ENCODE peak calls at places on chromosomes 16 and 17, in ten cellular contexts. W, J, G, R, Z, H, S, L, N and I are unnamed samples.

GRCh38 chr16:87384162-87384999 is 805 bp upstream of the FBXO31 start:
- DNase-seq in Z (no peak), R (peak), N (peak), L (peak), G (no peak), S (peak), H (no peak), W (peak), J (peak), I (no peak)

GRCh38 chr17:79747508-79748295 is 17.0 kb downstream of the ENPP7 start:
- DNase-seq in L (no peak), H (no peak), R (no peak), N (no peak), W (no peak), S (no peak), G (no peak), Z (no peak), J (no peak), I (no peak)

GRCh38 chr17:19958023-19958422 is 19.6 kb downstream of the AKAP10 start:
- DNase-seq in R (no peak), S (peak), W (no peak), Z (peak), N (no peak), G (no peak), L (no peak), J (no peak), H (no peak), I (peak)

GRCh38 chr17:48997827-48998556 is 807 bp downstream of the IGF2BP1 start:
- DNase-seq in J (no peak), H (no peak), R (no peak), G (no peak), L (no peak), Z (peak), W (no peak), N (no peak), S (no peak), I (no peak)

GRCh38 chr16:3735541-3735940 is 18.2 kb upstream of the TRAP1 start:
- DNase-seq in L (peak), N (peak), J (no peak), W (no peak), Z (no peak), S (no peak), R (peak), H (no peak), G (no peak), I (no peak)

GRCh38 chr17:44044092-44044491 is 22.4 kb downstream of the LSM12 start:
- DNase-seq in R (no peak), W (no peak), S (no peak), J (no peak), G (no peak), H (no peak), L (no peak), Z (no peak), N (no peak), I (no peak)

GRCh38 chr16:23753908-23754593 is 775 bp upstream of the CHP2 start:
- DNase-seq in Z (no peak), N (no peak), W (no peak), G (no peak), S (no peak), J (no peak), R (no peak), L (no peak), H (no peak), I (no peak)

GRCh38 chr16:50606431-50607050 is 58.3 kb downstream of the NKD1 start:
- DNase-seq in L (no peak), S (no peak), R (no peak), H (no peak), J (no peak), G (no peak), Z (no peak), N (no peak), W (no peak), I (no peak)

GRCh38 chr16:53282975-53283946 is 151.0 kb upstream of the RBL2 start:
- DNase-seq in Z (peak), W (no peak), J (no peak), R (no peak), L (no peak), N (no peak), G (no peak), S (peak), H (no peak), I (peak)

GRCh38 chr17:79080761-79081290 is 6.2 kb downstream of the ENGASE start:
- DNase-seq in J (no peak), W (peak), Z (no peak), N (no peak), S (no peak), R (peak), G (no peak), H (no peak), L (no peak), I (no peak)

GRCh38 chr16:67389911-67390815 is 3.1 kb downstream of the TPPP3 start:
- DNase-seq in Z (no peak), S (no peak), L (peak), W (peak), H (no peak), J (peak), G (no peak), N (peak), R (peak), I (no peak)

GRCh38 chr16:2016407-2016922 is 3.1 kb upstream of the NPW start:
- DNase-seq in L (no peak), G (no peak), S (no peak), H (no peak), R (no peak), N (peak), Z (no peak), J (no peak), W (no peak), I (no peak)

GRCh38 chr16:85365120-85365519 is 248.0 kb upstream of the GSE1 start:
- DNase-seq in H (no peak), L (no peak), W (no peak), R (peak), N (no peak), Z (peak), S (no peak), G (no peak), J (no peak), I (no peak)

GRCh38 chr16:28991687-28992086 is 6.8 kb downstream of the LAT start:
- DNase-seq in S (no peak), J (no peak), Z (no peak), W (no peak), R (no peak), H (no peak), N (no peak), L (no peak), G (no peak), I (no peak)

GRCh38 chr17:57600092-57600491 is 145.0 kb downstream of the CCDC182 start:
- DNase-seq in Z (no peak), J (no peak), S (no peak), G (no peak), N (no peak), H (no peak), R (no peak), W (no peak), L (no peak), I (no peak)

DNA sequence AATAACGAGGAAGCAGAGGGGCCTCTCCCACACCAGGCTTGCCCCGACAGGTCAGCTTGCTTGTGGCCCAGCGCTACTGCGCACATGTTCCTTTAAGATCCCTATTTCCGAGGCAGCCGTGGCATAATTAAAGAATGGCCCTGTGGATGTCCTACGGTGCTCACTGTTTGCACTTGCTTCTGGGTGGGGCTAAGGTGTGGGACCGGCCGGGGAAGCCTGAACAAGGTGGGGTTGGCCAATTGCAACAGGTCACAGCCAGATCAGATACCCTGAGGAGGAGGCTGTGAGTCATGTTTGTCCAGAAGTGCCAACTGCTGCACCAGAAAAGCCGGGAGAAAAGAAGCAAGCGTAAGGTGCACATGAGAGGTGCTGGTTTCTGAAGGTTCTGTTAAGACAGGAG is 158.5 kb upstream of the CACNG5 start:
- DNase-seq in H (no peak), Z (peak), N (no peak), W (no peak), S (peak), R (peak), J (no peak), G (no peak), L (no peak), I (no peak)
- H3K4me3 ChIP-seq in H (no peak), Z (no peak), N (no peak), W (peak), S (peak), R (no peak), J (no peak), G (no peak), L (no peak), I (no peak)

DNA sequence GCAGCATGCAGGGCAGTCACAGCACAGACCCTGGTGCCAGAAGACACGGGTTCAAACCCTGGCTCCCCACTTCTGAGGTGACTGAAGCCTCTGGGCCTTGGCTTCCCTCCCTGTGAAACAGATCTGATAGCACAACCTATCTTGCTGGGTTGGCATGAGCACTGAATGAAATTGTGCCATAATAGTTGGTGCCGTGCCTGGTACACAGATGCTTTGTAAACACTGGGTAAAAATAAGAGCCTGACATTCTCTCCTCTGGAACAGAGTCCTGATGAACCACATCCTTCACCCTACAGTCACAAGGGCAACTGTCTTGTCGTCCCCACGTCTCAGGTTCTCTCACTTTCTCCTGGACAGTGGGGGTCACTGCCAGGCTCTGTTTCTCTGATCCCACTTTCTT is 35.7 kb downstream of the NOS2 start:
- DNase-seq in L (no peak), S (no peak), J (no peak), N (no peak), R (no peak), G (no peak), H (no peak), Z (no peak), W (no peak), I (no peak)
- H3K4me3 ChIP-seq in L (no peak), S (no peak), J (no peak), N (no peak), R (no peak), G (no peak), H (no peak), Z (no peak), W (no peak), I (no peak)

GRCh38 chr17:14299261-14300093 is 1.4 kb upstream of the HS3ST3B1 start:
- DNase-seq in H (no peak), N (peak), S (no peak), W (peak), G (no peak), Z (peak), L (no peak), J (no peak), R (peak), I (no peak)
- H3K4me3 ChIP-seq in H (peak), N (no peak), S (peak), W (peak), G (peak), Z (peak), L (no peak), J (peak), R (peak), I (no peak)

GRCh38 chr17:42421479-42422332 is 1.4 kb downstream of the CAVIN1 start:
- DNase-seq in H (no peak), S (no peak), L (peak), N (peak), G (no peak), J (peak), Z (no peak), R (peak), W (peak), I (no peak)
- H3K4me3 ChIP-seq in H (peak), S (peak), L (peak), N (peak), G (peak), J (peak), Z (peak), R (peak), W (peak), I (peak)

GRCh38 chr17:82031885-82032627 is 578 bp downstream of the RAC3 start:
- DNase-seq in H (no peak), W (no peak), G (no peak), L (no peak), J (no peak), N (peak), S (no peak), Z (no peak), R (no peak), I (no peak)

GRCh38 chr17:82029990-82030469 is 1.4 kb upstream of the RAC3 start:
- DNase-seq in G (no peak), R (no peak), N (no peak), J (no peak), S (no peak), H (no peak), W (no peak), L (no peak), Z (no peak), I (no peak)

GRCh38 chr17:82030470-82031302 is 792 bp upstream of the RAC3 start:
- DNase-seq in J (peak), Z (peak), S (peak), L (peak), H (no peak), G (no peak), R (peak), W (peak), N (peak), I (no peak)

GRCh38 chr17:82029391-82029790 is 2.1 kb upstream of the RAC3 start:
- DNase-seq in J (peak), S (no peak), H (no peak), W (no peak), L (no peak), Z (no peak), N (no peak), R (no peak), G (no peak), I (no peak)

GRCh38 chr17:82031303-82031884 is at the start of gene RAC3:
- DNase-seq in N (no peak), R (no peak), S (no peak), W (no peak), Z (peak), L (no peak), H (no peak), J (no peak), G (no peak), I (no peak)
- H3K4me3 ChIP-seq in N (peak), R (peak), S (peak), W (peak), Z (peak), L (peak), H (peak), J (peak), G (peak), I (peak)

DNA sequence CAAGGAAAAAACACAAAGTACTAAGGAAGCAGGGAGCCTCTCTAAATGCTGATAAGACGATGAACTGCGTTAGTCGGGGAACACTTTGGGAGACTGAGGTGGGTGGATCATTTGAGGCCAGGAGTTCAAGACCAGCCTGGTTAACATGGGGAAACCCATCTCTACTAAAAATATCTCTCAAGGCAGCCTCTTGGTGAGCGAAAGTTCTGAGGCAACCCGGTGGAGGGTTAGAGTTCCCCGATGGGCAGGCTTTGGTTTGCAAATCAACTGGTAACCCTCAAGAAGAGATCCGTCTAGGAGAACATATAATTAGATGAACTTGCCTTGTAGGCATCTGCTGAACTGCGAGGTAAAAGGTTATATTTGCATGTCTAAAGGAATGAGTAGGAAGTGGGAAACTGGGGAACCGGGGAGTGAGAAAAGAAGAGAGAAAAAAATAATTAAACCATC is 44.6 kb downstream of the WSB1 start:
- DNase-seq in J (no peak), R (no peak), S (no peak), H (peak), N (no peak), L (peak), G (no peak), W (no peak), Z (no peak), I (no peak)
- H3K4me3 ChIP-seq in J (no peak), R (no peak), S (no peak), H (peak), N (no peak), L (no peak), G (no peak), W (no peak), Z (no peak), I (no peak)

GRCh38 chr17:7017827-7018200 is 5.0 kb upstream of the BCL6B start:
- DNase-seq in L (no peak), Z (no peak), N (no peak), H (no peak), G (no peak), W (no peak), J (no peak), R (no peak), S (no peak), I (no peak)
- H3K4me3 ChIP-seq in L (peak), Z (no peak), N (no peak), H (no peak), G (peak), W (peak), J (peak), R (peak), S (no peak), I (no peak)

DNA sequence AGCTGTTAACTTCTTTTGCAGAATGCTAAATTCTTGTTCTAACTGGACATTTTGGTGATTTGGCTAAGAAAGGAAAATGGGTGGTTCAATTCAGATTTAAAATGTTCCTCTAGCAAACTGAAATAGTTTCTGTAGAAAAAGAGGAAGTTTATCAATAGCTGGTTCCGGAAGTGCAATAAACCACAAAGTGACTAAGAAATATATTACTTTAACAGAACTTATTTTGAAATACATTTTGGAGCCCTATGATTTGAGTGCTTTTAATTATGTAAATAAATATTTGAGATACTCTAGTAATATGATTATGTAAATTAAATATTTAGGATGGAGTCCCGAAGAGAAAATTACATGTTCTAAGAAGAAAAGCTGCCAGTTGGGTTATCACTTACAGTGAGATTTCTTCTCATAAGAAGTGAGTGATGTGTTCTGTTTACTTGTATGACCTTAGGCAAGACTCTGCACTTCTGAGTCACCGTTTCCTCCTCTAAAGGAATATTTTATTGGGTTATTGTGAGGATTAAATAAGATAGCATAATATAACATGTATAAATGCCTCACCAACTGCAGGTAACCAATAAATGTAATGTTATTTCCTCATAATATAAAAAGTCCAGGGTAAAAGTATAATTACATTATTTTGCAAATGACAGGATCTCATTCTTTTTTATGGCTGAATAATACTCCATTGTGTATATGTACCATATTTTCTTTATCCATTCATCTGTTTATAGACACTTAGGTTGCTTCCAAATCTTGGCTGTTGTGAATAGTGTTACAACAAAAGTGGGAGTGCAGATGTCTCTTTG is at the start of gene EVI2B:
- DNase-seq in L (no peak), H (peak), G (no peak), W (no peak), J (no peak), N (no peak), R (no peak), Z (peak), S (peak), I (no peak)
- H3K4me3 ChIP-seq in L (peak), H (peak), G (peak), W (peak), J (peak), N (no peak), R (peak), Z (no peak), S (no peak), I (no peak)

GRCh38 chr17:80980397-80981061 is 11.1 kb upstream of the CHMP6 start:
- DNase-seq in R (no peak), N (no peak), G (no peak), L (no peak), J (no peak), S (peak), Z (no peak), H (no peak), W (no peak), I (no peak)
- H3K4me3 ChIP-seq in R (no peak), N (no peak), G (peak), L (no peak), J (no peak), S (peak), Z (no peak), H (no peak), W (peak), I (peak)